ENCODE peak calls at places on chromosome 7, in five cellular contexts. W is fibroblast of lung, N is H9, P is neural progenitor cell, S is mammary epithelial cell. T is an unnamed sample.
A peak's percentile ranks its signal among the peaks of the same experiment; 100 is the strongest.

GRCh38 chr7:108581655-108582491 is 12.2 kb downstream of the DNAJB9 start:
- DNase-seq in W (peak; percentile 15), N (peak; percentile 46), P (peak; percentile 35), S (peak; percentile 11), T (no peak)

GRCh38 chr7:116258734-116259133 is 48.4 kb downstream of the TES start:
- DNase-seq in W (peak; percentile 58), N (no peak), P (peak; percentile 52), S (peak; percentile 50), T (peak; percentile 37)

GRCh38 chr7:110944966-110945644 is 145.8 kb upstream of the LRRN3 start:
- DNase-seq in W (peak; percentile 25), N (no peak), P (peak; percentile 24), S (no peak), T (no peak)

GRCh38 chr7:81666209-81666608 is 103.6 kb downstream of the HGF start:
- DNase-seq in W (no peak), N (no peak), P (no peak), S (no peak), T (no peak)

GRCh38 chr7:2934984-2935740 is 91.1 kb upstream of the GNA12 start:
- DNase-seq in W (no peak), N (peak; percentile 21), P (no peak), S (no peak), T (no peak)

GRCh38 chr7:130896051-130896881 is 162.3 kb upstream of the KLF14 start:
- DNase-seq in W (peak; percentile 44), N (no peak), P (no peak), S (no peak), T (no peak)

GRCh38 chr7:126685018-126685573 is 567.6 kb downstream of the GRM8 start:
- DNase-seq in W (no peak), N (no peak), P (no peak), S (no peak), T (no peak)

GRCh38 chr7:131370523-131370968 is 42.9 kb downstream of the MKLN1 start:
- DNase-seq in W (peak; percentile 78), N (peak; percentile 28), P (peak; percentile 21), S (peak; percentile 37), T (no peak)

GRCh38 chr7:157337316-157338149 is 729 bp downstream of the DNAJB6 start:
- DNase-seq in W (peak; percentile 66), N (no peak), P (peak; percentile 74), S (peak; percentile 53), T (peak; percentile 74)

GRCh38 chr7:29386196-29386765 is 177.4 kb upstream of the PRR15 start:
- DNase-seq in W (no peak), N (no peak), P (no peak), S (no peak), T (no peak)

GRCh38 chr7:49398730-49399129 is 374.7 kb upstream of the VWC2 start:
- DNase-seq in W (peak; percentile 77), N (no peak), P (no peak), S (peak; percentile 75), T (no peak)

GRCh38 chr7:159328096-159328495 is 183.4 kb upstream of the VIPR2 start:
- DNase-seq in W (no peak), N (no peak), P (no peak), S (no peak), T (no peak)

GRCh38 chr7:66970310-66970709 is 25.1 kb downstream of the SBDS start:
- DNase-seq in W (no peak), N (peak; percentile 45), P (peak; percentile 20), S (no peak), T (peak; percentile 32)

GRCh38 chr7:90824386-90825307 is 228.5 kb downstream of the CDK14 start:
- DNase-seq in W (peak; percentile 95), N (no peak), P (no peak), S (peak; percentile 94), T (no peak)

DNA sequence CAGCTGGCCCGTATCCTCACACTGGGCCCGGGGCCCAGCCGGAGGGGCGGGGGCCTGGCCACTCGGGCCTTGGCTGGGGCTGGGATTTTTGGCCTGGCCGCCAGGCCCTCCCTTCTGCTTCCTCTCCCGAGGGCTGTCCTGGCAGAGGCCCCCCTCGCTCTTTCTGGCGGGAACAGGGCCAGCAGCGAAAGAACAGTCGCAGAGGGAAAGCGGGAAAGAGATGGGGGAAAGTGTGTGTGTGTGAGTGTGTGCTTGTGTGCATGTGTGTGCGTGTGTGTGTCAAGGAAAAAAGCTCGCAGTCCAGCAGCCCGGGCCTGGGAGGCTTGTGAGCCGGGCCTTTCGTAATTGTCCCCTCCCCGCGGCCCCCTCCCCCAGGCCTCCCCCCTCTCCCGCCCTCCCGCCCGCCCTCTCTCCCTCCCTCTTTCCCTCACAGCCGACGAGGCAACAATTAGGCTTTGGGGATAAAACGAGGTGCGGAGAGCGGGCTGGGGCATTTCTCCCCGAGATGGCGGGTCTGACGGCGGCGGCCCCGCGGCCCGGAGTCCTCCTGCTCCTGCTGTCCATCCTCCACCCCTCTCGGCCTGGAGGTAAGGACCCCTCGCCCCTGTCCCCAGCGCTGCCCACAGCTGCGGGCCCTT is at the start of gene ELN:
- DNase-seq in W (peak; percentile 60), N (no peak), P (peak; percentile 56), S (no peak), T (peak; percentile 66)
- H3K9ac ChIP-seq in W (peak within 1 kb of the TSS; percentile 54), N (no peak within 1 kb of the TSS), P (no peak within 1 kb of the TSS), S (no peak within 1 kb of the TSS), T (peak within 1 kb of the TSS; percentile 40)

GRCh38 chr7:13110107-13110506 is 422.7 kb downstream of the ARL4A start:
- DNase-seq in W (no peak), N (no peak), P (no peak), S (no peak), T (no peak)

GRCh38 chr7:13117103-13117502 is 429.7 kb downstream of the ARL4A start:
- DNase-seq in W (peak; percentile 5), N (no peak), P (peak; percentile 16), S (no peak), T (no peak)

GRCh38 chr7:13111230-13111629 is 423.8 kb downstream of the ARL4A start:
- DNase-seq in W (peak; percentile 34), N (no peak), P (no peak), S (no peak), T (no peak)

GRCh38 chr7:13115829-13116228 is 428.4 kb downstream of the ARL4A start:
- DNase-seq in W (peak; percentile 13), N (no peak), P (no peak), S (no peak), T (no peak)

DNA sequence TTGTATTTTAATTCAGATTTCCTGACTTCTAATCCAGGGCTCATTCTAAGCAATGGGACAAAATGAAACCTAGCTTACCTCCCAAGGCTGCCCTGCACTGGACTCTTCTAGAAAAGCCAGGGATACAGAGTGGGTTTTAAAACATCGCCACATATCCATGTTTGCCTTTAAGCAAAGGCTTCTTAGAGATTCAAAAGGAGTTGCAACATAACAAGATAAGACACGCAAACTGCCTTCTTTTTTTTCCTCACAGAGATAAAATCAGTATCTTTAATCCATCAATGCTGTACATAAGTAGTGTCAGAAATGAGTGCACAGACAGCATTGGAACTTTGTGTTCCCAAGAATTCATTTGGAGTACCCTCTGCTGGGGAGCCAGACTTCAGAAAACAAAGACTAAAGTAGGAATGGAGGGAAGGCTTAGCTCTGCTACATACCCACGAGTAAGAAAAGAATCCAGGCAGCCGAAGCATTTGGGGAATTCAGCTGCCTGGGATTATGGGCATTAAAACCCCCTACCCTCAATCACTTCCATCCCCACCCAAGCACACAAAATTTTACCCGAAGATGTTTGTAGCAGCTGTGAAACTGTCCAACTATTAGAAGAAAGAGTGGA is 427.8 kb downstream of the ARL4A start:
- DNase-seq in W (peak; percentile 25), N (no peak), P (peak; percentile 79), S (peak; percentile 6), T (no peak)
- TF ChIP-seq CTCF in W (peak; percentile 33), N (no peak), P (no peak), S (peak; percentile 34), T (no peak)

DNA sequence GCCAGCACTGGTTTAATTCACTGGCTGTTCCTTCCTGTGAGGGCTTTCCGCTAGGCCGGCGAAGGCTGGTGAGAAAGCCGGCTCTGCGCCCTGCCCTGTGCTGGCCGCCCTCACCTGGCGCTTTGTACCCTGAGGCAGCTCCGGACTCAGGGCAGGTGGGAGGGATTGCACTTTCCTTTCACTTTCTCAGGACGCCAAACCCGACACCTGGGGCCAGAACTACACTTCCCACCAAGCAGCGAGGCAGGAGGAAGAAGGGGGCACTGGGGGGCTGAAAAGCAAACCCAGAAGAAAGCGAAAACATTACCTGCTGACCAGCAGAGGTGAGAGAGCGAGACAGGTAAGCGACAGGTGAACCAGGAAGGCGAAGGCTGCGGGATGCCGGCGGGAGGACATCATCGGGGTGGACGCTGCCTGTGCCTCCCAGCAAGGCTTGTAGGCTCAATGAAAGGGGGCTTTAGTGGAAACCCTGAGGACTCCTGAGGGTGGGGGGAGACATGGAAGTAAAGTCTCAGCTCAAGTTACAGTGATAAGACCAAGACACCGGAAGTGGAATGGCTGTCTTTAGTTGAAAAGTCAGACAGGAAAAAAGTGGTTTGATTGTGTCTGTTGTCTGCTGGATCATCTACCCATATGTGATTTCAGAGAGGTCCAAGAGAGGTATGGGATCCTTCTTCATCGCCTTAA is at the start of gene RAB19:
- DNase-seq in W (no peak), N (peak; percentile 91), P (peak; percentile 43), S (peak; percentile 53), T (peak; percentile 79)
- H3K27ac ChIP-seq in W (no peak within 1 kb of the TSS), N (no peak within 1 kb of the TSS), P (no peak within 1 kb of the TSS), S (no peak within 1 kb of the TSS), T (peak within 1 kb of the TSS; percentile 45)

DNA sequence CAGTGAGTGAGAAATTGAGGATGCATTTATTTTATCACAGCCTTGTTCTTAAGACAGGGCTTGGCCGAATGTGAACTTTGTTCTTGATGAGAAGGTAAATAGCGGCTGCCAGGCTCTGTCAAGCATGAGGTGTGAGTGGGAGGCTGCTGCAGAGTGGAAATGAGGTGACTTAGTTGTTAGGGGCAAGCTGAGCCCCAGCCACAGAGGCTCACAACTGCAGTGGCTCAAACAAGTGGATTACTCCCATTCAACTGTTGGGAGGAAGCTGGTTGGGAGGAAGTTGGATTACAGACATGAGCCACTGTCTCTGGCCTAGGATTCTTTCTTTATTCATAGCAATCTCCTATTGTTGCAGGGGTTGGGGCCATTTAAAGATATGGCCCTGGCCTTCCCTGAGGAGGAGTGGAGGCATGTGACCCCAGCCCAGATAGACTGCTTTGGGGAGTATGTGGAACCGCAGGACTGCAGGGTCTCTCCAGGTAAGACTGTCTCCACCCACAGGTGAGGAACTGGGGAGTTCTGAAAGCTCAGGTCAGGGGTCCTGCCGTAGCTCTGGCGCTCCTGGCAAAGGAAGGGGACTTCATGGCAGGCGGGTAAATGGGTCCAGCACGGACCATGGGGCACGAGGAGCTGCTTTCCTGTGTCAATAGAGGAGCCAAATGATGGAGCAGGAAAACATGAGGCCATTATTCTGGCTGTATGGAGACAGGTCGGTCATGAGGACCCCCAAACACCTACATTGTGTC is 7.1 kb downstream of the ZSCAN25 start:
- DNase-seq in W (no peak), N (no peak), P (no peak), S (no peak), T (no peak)
- H3K9ac ChIP-seq in W (no peak overlapping the region), N (no peak overlapping the region), P (no peak overlapping the region), S (no peak overlapping the region), T (no peak overlapping the region)

DNA sequence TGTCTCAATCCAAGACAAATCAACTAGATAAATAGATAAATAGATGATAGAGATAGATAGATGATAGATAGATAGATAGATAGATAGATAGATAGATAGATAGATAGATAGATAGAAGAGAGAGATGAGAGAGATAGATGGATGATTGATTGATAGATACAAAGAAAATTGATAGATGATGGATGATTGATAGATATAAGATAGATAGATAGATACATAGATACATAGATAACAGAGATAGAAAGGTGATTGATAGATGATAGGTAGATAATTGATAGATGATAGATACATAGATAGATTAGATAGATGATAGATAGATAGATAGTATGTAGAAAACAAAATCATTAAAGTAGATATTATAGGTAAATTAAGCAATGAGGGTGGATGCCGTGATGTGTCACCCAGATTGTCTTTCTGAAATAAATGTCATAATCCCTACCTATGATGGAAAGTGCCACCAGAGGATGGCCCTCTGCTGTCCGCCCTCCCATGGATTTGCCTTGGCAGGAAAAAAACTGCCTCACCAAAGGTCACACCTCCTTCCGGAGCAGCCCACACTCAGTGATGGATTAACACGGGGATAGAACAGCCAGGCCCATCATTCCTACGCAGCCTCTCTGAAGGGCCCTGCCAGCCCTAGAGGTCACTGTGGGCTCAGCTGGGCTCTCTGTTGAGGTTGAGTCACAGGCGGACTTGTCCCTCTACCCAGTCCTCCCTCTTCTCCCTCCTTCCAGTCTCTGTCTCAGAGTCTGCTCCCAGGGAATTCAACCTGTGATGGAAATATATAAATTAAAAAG is 50.8 kb downstream of the KCNH2 start:
- DNase-seq in W (no peak), N (no peak), P (no peak), S (no peak), T (no peak)
- TF ChIP-seq CTCF in W (no peak), N (no peak), P (no peak), S (no peak), T (no peak)